ENCODE peak calls at places on chromosomes 7 and 10, in four cellular contexts. B is K562, W is HepG2, A is H1. Q is an unnamed sample.

GRCh38 chr10:34405611-34406462 is 409.3 kb downstream of the PARD3 start:
- DNase-seq in B (no peak), W (peak), A (no peak), Q (no peak)

GRCh38 chr10:25061125-25061524 is 44.7 kb downstream of the THNSL1 start:
- DNase-seq in B (no peak), W (no peak), A (no peak), Q (no peak)

GRCh38 chr10:124734311-124735166 is 9.6 kb downstream of the FAM53B start:
- DNase-seq in B (no peak), W (no peak), A (no peak), Q (no peak)

GRCh38 chr10:24685958-24686540 is 37.6 kb downstream of the ARHGAP21 start:
- DNase-seq in B (no peak), W (no peak), A (no peak), Q (no peak)

GRCh38 chr10:89301231-89301630 is 615 bp upstream of the IFIT2 start:
- DNase-seq in B (no peak), W (no peak), A (no peak), Q (no peak)

GRCh38 chr7:22989646-22990587 is 24.0 kb downstream of the HYCC1 start:
- DNase-seq in B (no peak), W (no peak), A (no peak), Q (no peak)

GRCh38 chr10:88122571-88122970 is 259.1 kb downstream of the PTEN start:
- DNase-seq in B (no peak), W (no peak), A (no peak), Q (no peak)

GRCh38 chr10:102120987-102121738 is 995 bp upstream of the LDB1 start:
- DNase-seq in B (no peak), W (no peak), A (peak), Q (no peak)

GRCh38 chr7:92691578-92691977 is 101.4 kb upstream of the FAM133B start:
- DNase-seq in B (peak), W (peak), A (no peak), Q (peak)

GRCh38 chr7:123637203-123637602 is 18.5 kb upstream of the LMOD2 start:
- DNase-seq in B (no peak), W (no peak), A (no peak), Q (no peak)

GRCh38 chr7:158609313-158609974 is 21.8 kb upstream of the PTPRN2 start:
- DNase-seq in B (peak), W (no peak), A (no peak), Q (no peak)

GRCh38 chr10:124944982-124945381 is 3.1 kb downstream of the ZRANB1 start:
- DNase-seq in B (peak), W (no peak), A (no peak), Q (no peak)

GRCh38 chr7:135758531-135758932 is 9.9 kb upstream of the FAM180A start:
- DNase-seq in B (no peak), W (no peak), A (no peak), Q (no peak)

GRCh38 chr7:152752513-152752912 is 7.0 kb upstream of the ACTR3B start:
- DNase-seq in B (no peak), W (no peak), A (no peak), Q (no peak)

GRCh38 chr7:152025937-152026890 is 740 bp downstream of the GALNT11 start:
- DNase-seq in B (no peak), W (no peak), A (no peak), Q (no peak)

GRCh38 chr10:128470302-128470962 is 344.2 kb upstream of the MKI67 start:
- DNase-seq in B (no peak), W (no peak), A (no peak), Q (no peak)

GRCh38 chr10:79196470-79197461 is 128.0 kb downstream of the ZMIZ1 start:
- DNase-seq in B (peak), W (peak), A (no peak), Q (peak)

GRCh38 chr10:49270565-49270964 is 28.4 kb upstream of the C10orf71 start:
- DNase-seq in B (no peak), W (no peak), A (no peak), Q (no peak)

GRCh38 chr7:157785021-157785441 is 448.2 kb downstream of the DNAJB6 start:
- DNase-seq in B (no peak), W (no peak), A (no peak), Q (no peak)

GRCh38 chr10:91198781-91199180 is 21.7 kb upstream of the PCGF5 start:
- DNase-seq in B (no peak), W (no peak), A (no peak), Q (no peak)

GRCh38 chr10:107152087-107152486 is 12.4 kb downstream of the SORCS1 start:
- DNase-seq in B (no peak), W (no peak), A (no peak), Q (no peak)

GRCh38 chr7:136526408-136527105 is 341.9 kb upstream of the CHRM2 start:
- DNase-seq in B (no peak), W (no peak), A (no peak), Q (no peak)

GRCh38 chr10:33240265-33240664 is 94.2 kb downstream of the NRP1 start:
- DNase-seq in B (no peak), W (no peak), A (no peak), Q (no peak)

GRCh38 chr7:110839866-110840265 is 251.1 kb upstream of the LRRN3 start:
- DNase-seq in B (peak), W (peak), A (no peak), Q (no peak)

GRCh38 chr10:43257210-43258031 is 9.4 kb downstream of the RASGEF1A start:
- DNase-seq in B (no peak), W (no peak), A (no peak), Q (no peak)
- TF ChIP-seq FOSL1 in B (no peak), W (no peak), A (no peak), Q (no peak)

GRCh38 chr7:155763721-155764431 is 48.4 kb downstream of the SHH start:
- DNase-seq in B (no peak), W (no peak), A (no peak), Q (no peak)
- TF ChIP-seq FOSL1 in B (no peak), W (no peak), A (no peak), Q (no peak)

GRCh38 chr7:100482728-100483100 is 1.0 kb upstream of the NYAP1 start:
- DNase-seq in B (peak), W (no peak), A (no peak), Q (no peak)

GRCh38 chr7:100483101-100483727 is 513 bp upstream of the NYAP1 start:
- DNase-seq in B (peak), W (peak), A (no peak), Q (no peak)

GRCh38 chr7:100485514-100485913 is 1.8 kb downstream of the NYAP1 start:
- DNase-seq in B (peak), W (no peak), A (no peak), Q (no peak)

GRCh38 chr7:100484636-100485114 is 948 bp downstream of the NYAP1 start:
- DNase-seq in B (no peak), W (no peak), A (no peak), Q (no peak)

GRCh38 chr7:100483728-100484635 is at the start of gene NYAP1:
- DNase-seq in B (peak), W (no peak), A (no peak), Q (no peak)
- TF ChIP-seq FOSL1 in B (no peak), W (no peak), A (no peak), Q (no peak)

GRCh38 chr10:72329290-72330058 is 25.2 kb downstream of the DNAJB12 start:
- DNase-seq in B (no peak), W (no peak), A (no peak), Q (no peak)
- TF ChIP-seq FOSL1 in B (no peak), W (no peak), A (peak), Q (no peak)

Q was measured in HCT116.